ENCODE peak calls at places on chromosome 5, in nine cellular contexts. T is trophoblast cell; P is lower lobe of right lung; A is MG63; S is ovary; W is hepatocyte; V is uterus; O is A549; R is effector memory CD4-positive, alpha-beta T cell. E is an unnamed sample. For H3K9me3, the result is how much of the 10 kb centered on the place peaks cover.

GRCh38 chr5:7363067-7363677 is 32.8 kb upstream of the ADCY2 start:
- DNase-seq in T (no peak), P (no peak), A (no peak), S (no peak), W (no peak), V (no peak), O (no peak), R (no peak), E (no peak)

GRCh38 chr5:149320791-149321330 is 24.4 kb upstream of the GRPEL2 start:
- DNase-seq in T (peak), P (peak), A (peak), S (peak), W (peak), V (peak), O (peak), R (no peak), E (no peak)

GRCh38 chr5:61464512-61464911 is 132.5 kb downstream of the ZSWIM6 start:
- DNase-seq in T (no peak), P (no peak), A (no peak), S (no peak), W (no peak), V (no peak), O (no peak), R (no peak), E (no peak)

GRCh38 chr5:169160405-169160901 is 140.5 kb downstream of the SLIT3 start:
- DNase-seq in T (no peak), P (no peak), A (peak), S (no peak), W (no peak), V (peak), O (peak), R (no peak), E (no peak)

GRCh38 chr5:4042311-4042710 is 446.7 kb downstream of the IRX1 start:
- DNase-seq in T (no peak), P (no peak), A (no peak), S (no peak), W (no peak), V (no peak), O (no peak), R (no peak), E (no peak)

GRCh38 chr5:143699121-143699520 is 112.8 kb upstream of the HMHB1 start:
- DNase-seq in T (no peak), P (no peak), A (no peak), S (no peak), W (no peak), V (no peak), O (no peak), R (no peak), E (no peak)

GRCh38 chr5:52896524-52897237 is 92.5 kb upstream of the ITGA2 start:
- DNase-seq in T (peak), P (no peak), A (no peak), S (no peak), W (no peak), V (no peak), O (no peak), R (no peak), E (no peak)

GRCh38 chr5:143008809-143009521 is 238.8 kb downstream of the ARHGAP26 start:
- DNase-seq in T (peak), P (peak), A (peak), S (no peak), W (no peak), V (no peak), O (no peak), R (peak), E (peak)

GRCh38 chr5:172853355-172853975 is 19.4 kb downstream of the ERGIC1 start:
- DNase-seq in T (no peak), P (no peak), A (peak), S (no peak), W (no peak), V (peak), O (no peak), R (no peak), E (no peak)

GRCh38 chr5:107739661-107740060 is 68.9 kb upstream of the EFNA5 start:
- DNase-seq in T (no peak), P (no peak), A (no peak), S (no peak), W (peak), V (no peak), O (peak), R (no peak), E (no peak)

GRCh38 chr5:149639718-149640117 is 58.4 kb downstream of the ARHGEF37 start:
- DNase-seq in T (no peak), P (no peak), A (no peak), S (no peak), W (no peak), V (no peak), O (no peak), R (no peak), E (no peak)

GRCh38 chr5:51389582-51390463 is 6.6 kb downstream of the ISL1 start:
- DNase-seq in T (peak), P (no peak), A (no peak), S (no peak), W (no peak), V (no peak), O (no peak), R (no peak), E (no peak)

GRCh38 chr5:141303756-141304155 is at the start of gene SLC25A2:
- DNase-seq in T (no peak), P (no peak), A (no peak), S (no peak), W (no peak), V (no peak), O (no peak), R (no peak), E (no peak)
- H3K9me3 ChIP-seq in T (under half), P (half or more), A (under half), S (under half), W (under half), V (half or more), O (half or more), R (under half), E (under half)

GRCh38 chr5:141369994-141370848 is at the start of gene PCDHGB3:
- DNase-seq in T (no peak), P (no peak), A (no peak), S (no peak), W (no peak), V (no peak), O (peak), R (peak), E (no peak)
- H3K9me3 ChIP-seq in T (under half), P (half or more), A (half or more), S (under half), W (under half), V (half or more), O (half or more), R (under half), E (under half)

GRCh38 chr5:179312557-179313235 is 32.6 kb downstream of the ADAMTS2 start:
- DNase-seq in T (no peak), P (no peak), A (no peak), S (no peak), W (no peak), V (peak), O (no peak), R (no peak), E (no peak)
- H3K9me3 ChIP-seq in T (under half), P (under half), A (under half), S (under half), W (under half), V (under half), O (under half), R (under half), E (under half)

GRCh38 chr5:1228121-1228520 is 2.9 kb downstream of the SLC6A18 start:
- DNase-seq in T (no peak), P (no peak), A (no peak), S (no peak), W (no peak), V (no peak), O (no peak), R (no peak), E (no peak)
- H3K9me3 ChIP-seq in T (under half), P (under half), A (under half), S (under half), W (under half), V (under half), O (under half), R (under half), E (under half)

GRCh38 chr5:8773091-8773615 is 772.7 kb downstream of the SEMA5A start:
- DNase-seq in T (no peak), P (no peak), A (no peak), S (no peak), W (no peak), V (no peak), O (no peak), R (no peak), E (no peak)
- H3K9me3 ChIP-seq in T (under half), P (under half), A (under half), S (under half), W (under half), V (under half), O (under half), R (under half), E (under half)

GRCh38 chr5:68928617-68929302 is 165.1 kb upstream of the SLC30A5 start:
- DNase-seq in T (no peak), P (no peak), A (no peak), S (no peak), W (no peak), V (no peak), O (no peak), R (no peak), E (no peak)

GRCh38 chr5:68920888-68921287 is 172.9 kb upstream of the SLC30A5 start:
- DNase-seq in T (no peak), P (no peak), A (no peak), S (no peak), W (no peak), V (no peak), O (no peak), R (no peak), E (no peak)

GRCh38 chr5:68922172-68922987 is 171.4 kb upstream of the SLC30A5 start:
- DNase-seq in T (no peak), P (no peak), A (no peak), S (no peak), W (no peak), V (no peak), O (no peak), R (no peak), E (no peak)

GRCh38 chr5:68919988-68920490 is 173.8 kb upstream of the SLC30A5 start:
- DNase-seq in T (no peak), P (no peak), A (no peak), S (no peak), W (no peak), V (no peak), O (no peak), R (no peak), E (no peak)

GRCh38 chr5:68924490-68925145 is 169.2 kb upstream of the SLC30A5 start:
- DNase-seq in T (peak), P (no peak), A (no peak), S (no peak), W (no peak), V (no peak), O (no peak), R (no peak), E (no peak)
- H3K9me3 ChIP-seq in T (under half), P (under half), A (under half), S (under half), W (under half), V (under half), O (under half), R (under half), E (under half)

GRCh38 chr5:178461426-178461730 is 128.8 kb downstream of the COL23A1 start:
- DNase-seq in T (no peak), P (no peak), A (no peak), S (no peak), W (no peak), V (no peak), O (no peak), R (no peak), E (no peak)

GRCh38 chr5:178460598-178461425 is 129.4 kb downstream of the COL23A1 start:
- DNase-seq in T (peak), P (peak), A (peak), S (peak), W (peak), V (peak), O (peak), R (no peak), E (no peak)

GRCh38 chr5:178464431-178465048 is 125.7 kb downstream of the COL23A1 start:
- DNase-seq in T (no peak), P (no peak), A (no peak), S (no peak), W (no peak), V (no peak), O (no peak), R (no peak), E (no peak)

GRCh38 chr5:178463321-178464155 is 126.7 kb downstream of the COL23A1 start:
- DNase-seq in T (no peak), P (no peak), A (no peak), S (no peak), W (no peak), V (no peak), O (no peak), R (no peak), E (no peak)

GRCh38 chr5:178462846-178463245 is 127.3 kb downstream of the COL23A1 start:
- DNase-seq in T (no peak), P (no peak), A (no peak), S (no peak), W (no peak), V (no peak), O (no peak), R (no peak), E (no peak)
- H3K9me3 ChIP-seq in T (under half), P (under half), A (under half), S (under half), W (under half), V (under half), O (under half), R (under half), E (under half)

DNA sequence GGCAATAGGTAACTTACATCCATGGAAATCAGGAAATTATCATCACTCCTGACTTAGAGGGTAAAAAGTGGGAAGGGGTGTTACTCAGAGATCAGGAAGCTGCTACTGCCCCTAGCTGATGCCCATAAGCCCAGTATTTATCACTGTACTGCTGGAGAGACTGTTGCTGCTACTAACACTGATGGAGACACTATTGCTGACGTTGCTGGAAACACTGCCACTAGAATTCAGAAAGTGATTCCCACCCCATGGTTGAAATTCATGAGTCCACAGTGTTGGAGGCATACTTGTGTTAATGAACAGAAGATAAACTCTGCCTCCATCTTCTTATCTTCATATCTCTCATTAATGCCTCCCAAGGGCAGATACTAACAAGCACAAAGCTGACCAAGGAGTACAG is 97.6 kb downstream of the MTX3 start:
- DNase-seq in T (no peak), P (no peak), A (no peak), S (no peak), W (no peak), V (no peak), O (no peak), R (no peak), E (no peak)
- H3K9me3 ChIP-seq in T (under half), P (under half), A (under half), S (under half), W (under half), V (under half), O (under half), R (under half), E (under half)

DNA sequence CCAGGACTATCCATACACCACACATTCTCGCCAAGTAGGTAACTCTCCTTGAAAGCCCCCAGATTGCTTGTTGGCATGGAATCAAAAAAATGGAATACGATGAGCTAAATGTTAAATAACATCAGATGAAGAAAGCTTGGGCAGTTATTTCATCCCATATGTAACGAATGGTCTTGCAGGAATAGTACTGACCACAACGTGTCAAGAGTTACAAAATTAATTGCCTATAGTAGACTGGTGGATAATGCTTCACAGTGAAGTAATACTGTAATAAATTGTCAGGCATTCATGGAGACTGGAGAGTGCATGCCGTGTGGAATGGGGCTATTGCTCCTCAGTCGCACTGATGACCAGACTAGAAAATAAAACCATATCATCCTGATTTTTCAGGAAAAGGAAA is 1628.7 kb downstream of the MAT2B start:
- DNase-seq in T (no peak), P (no peak), A (no peak), S (no peak), W (no peak), V (no peak), O (no peak), R (no peak), E (no peak)
- H3K9me3 ChIP-seq in T (under half), P (under half), A (under half), S (under half), W (under half), V (under half), O (under half), R (under half), E (under half)

E was measured in T-helper 17 cell.